ENCODE peak calls at places on chromosomes 6 and 20, in six cellular contexts. M is choroid plexus epithelial cell, G is AG08396, Q is NCI-H1694 treated with DMSO at 0.1 percent for 48 hours, B is colonic mucosa, E is KG1. X is an unnamed sample.

GRCh38 chr20:6877633-6878032 is 110.1 kb downstream of the BMP2 start:
- DNase-seq in M (no peak), G (no peak), Q (no peak), B (no peak), E (no peak), X (no peak)

GRCh38 chr6:149960488-149960887 is 3.3 kb upstream of the ULBP1 start:
- DNase-seq in M (no peak), G (no peak), Q (no peak), B (no peak), E (no peak), X (no peak)

GRCh38 chr6:27248783-27249182 is 1.3 kb downstream of the PRSS16 start:
- DNase-seq in M (no peak), G (no peak), Q (no peak), B (no peak), E (no peak), X (no peak)

GRCh38 chr6:131660195-131660594 is 23.1 kb downstream of the ENPP3 start:
- DNase-seq in M (peak), G (no peak), Q (no peak), B (no peak), E (no peak), X (no peak)

GRCh38 chr6:157134402-157135074 is 188.8 kb downstream of the TMEM242 start:
- DNase-seq in M (no peak), G (no peak), Q (no peak), B (no peak), E (no peak), X (no peak)

GRCh38 chr6:157814883-157815282 is 8.2 kb upstream of the SNX9 start:
- DNase-seq in M (no peak), G (no peak), Q (no peak), B (no peak), E (no peak), X (no peak)

GRCh38 chr6:56677559-56677958 is 34.9 kb upstream of the DST start:
- DNase-seq in M (peak), G (peak), Q (no peak), B (no peak), E (no peak), X (no peak)

GRCh38 chr6:109062216-109062615 is 32.4 kb downstream of the SESN1 start:
- DNase-seq in M (no peak), G (no peak), Q (no peak), B (no peak), E (no peak), X (no peak)

GRCh38 chr6:54391577-54391976 is 83.3 kb downstream of the TINAG start:
- DNase-seq in M (no peak), G (no peak), Q (no peak), B (no peak), E (no peak), X (no peak)

GRCh38 chr6:71433441-71433840 is 144.8 kb downstream of the OGFRL1 start:
- DNase-seq in M (peak), G (no peak), Q (no peak), B (no peak), E (no peak), X (no peak)

GRCh38 chr20:50664248-50664647 is 27.1 kb downstream of the RIPOR3 start:
- DNase-seq in M (no peak), G (no peak), Q (no peak), B (no peak), E (no peak), X (no peak)

GRCh38 chr6:165819394-165819793 is 156.4 kb upstream of the PDE10A start:
- DNase-seq in M (peak), G (no peak), Q (no peak), B (no peak), E (no peak), X (no peak)

GRCh38 chr20:61959301-61959700 is 106.4 kb downstream of the TAF4 start:
- DNase-seq in M (no peak), G (no peak), Q (no peak), B (no peak), E (no peak), X (no peak)

GRCh38 chr6:110629153-110629552 is 152.7 kb upstream of the SLC22A16 start:
- DNase-seq in M (no peak), G (no peak), Q (peak), B (peak), E (no peak), X (no peak)

GRCh38 chr6:106325336-106326178 is at the start of gene ATG5:
- DNase-seq in M (peak), G (peak), Q (peak), B (peak), E (peak), X (peak)

GRCh38 chr20:43507150-43508080 is at the start of gene L3MBTL1:
- DNase-seq in M (peak), G (peak), Q (peak), B (peak), E (no peak), X (peak)

GRCh38 chr20:34618676-34619075 is 58.2 kb downstream of the PIGU start:
- DNase-seq in M (no peak), G (no peak), Q (no peak), B (no peak), E (peak), X (no peak)

GRCh38 chr6:53179961-53180651 is 31.5 kb upstream of the GCM1 start:
- DNase-seq in M (peak), G (no peak), Q (no peak), B (peak), E (no peak), X (peak)

GRCh38 chr20:25508083-25508770 is 77.1 kb downstream of the NINL start:
- DNase-seq in M (peak), G (peak), Q (no peak), B (peak), E (no peak), X (no peak)

X was measured in NCI-H2227 treated with DMSO at 0.1 percent for 48 hours.